ENCODE peak calls at places on chromosomes 13 and 19, in five cellular contexts. H, Z, G, I and U are unnamed samples.

GRCh38 chr13:29999492-30000372 is 149.3 kb upstream of the UBL3 start:
- DNase-seq in H (no peak), Z (no peak), G (no peak), I (no peak), U (no peak)

GRCh38 chr19:33402421-33403220 is 29.1 kb downstream of the CEBPG start:
- DNase-seq in H (no peak), Z (no peak), G (no peak), I (no peak), U (no peak)

GRCh38 chr19:16449330-16449961 is 22.3 kb downstream of the EPS15L1 start:
- DNase-seq in H (no peak), Z (no peak), G (no peak), I (no peak), U (no peak)

GRCh38 chr13:111179908-111180756 is 65.0 kb downstream of the ARHGEF7 start:
- DNase-seq in H (no peak), Z (no peak), G (no peak), I (no peak), U (no peak)

GRCh38 chr13:26168276-26168814 is 53.8 kb downstream of the RNF6 start:
- DNase-seq in H (no peak), Z (no peak), G (no peak), I (no peak), U (no peak)

GRCh38 chr13:94329754-94330551 is 149.5 kb downstream of the DCT start:
- DNase-seq in H (no peak), Z (no peak), G (no peak), I (no peak), U (peak)

GRCh38 chr13:29886446-29886845 is 36.0 kb upstream of the UBL3 start:
- DNase-seq in H (no peak), Z (no peak), G (no peak), I (no peak), U (no peak)

GRCh38 chr19:43316591-43317319 is 36.7 kb upstream of the CD177 start:
- DNase-seq in H (peak), Z (no peak), G (peak), I (peak), U (peak)

GRCh38 chr13:112943309-112944125 is 25.5 kb upstream of the MCF2L start:
- DNase-seq in H (peak), Z (peak), G (peak), I (peak), U (peak)

GRCh38 chr13:105918842-105919741 is 616.4 kb downstream of the EFNB2 start:
- DNase-seq in H (no peak), Z (no peak), G (peak), I (peak), U (peak)

GRCh38 chr13:23087884-23088283 is 92.9 kb upstream of the SGCG start:
- DNase-seq in H (no peak), Z (peak), G (peak), I (no peak), U (peak)

GRCh38 chr19:56137405-56137804 is 3.7 kb upstream of the ZNF444 start:
- DNase-seq in H (no peak), Z (no peak), G (no peak), I (peak), U (no peak)

GRCh38 chr13:77853701-77854100 is 64.9 kb downstream of the EDNRB start:
- DNase-seq in H (no peak), Z (no peak), G (peak), I (no peak), U (no peak)

GRCh38 chr19:3723110-3723488 is 14.9 kb downstream of the TJP3 start:
- DNase-seq in H (no peak), Z (no peak), G (no peak), I (no peak), U (no peak)

GRCh38 chr13:106619688-106620555 is 52.0 kb upstream of the ARGLU1 start:
- DNase-seq in H (no peak), Z (peak), G (peak), I (no peak), U (peak)

GRCh38 chr19:40650749-40651305 is 39.6 kb downstream of the NUMBL start:
- DNase-seq in H (no peak), Z (no peak), G (no peak), I (no peak), U (no peak)